ENCODE peak calls at places on chromosomes 1 and 21, in four cellular contexts. One of them, this sample, is unnamed.

GRCh38 chr1:36913523-36914060 is 120.7 kb downstream of the GRIK3 start:
- DNase-seq in A172: no peak
- DNase-seq in body of pancreas: no peak
- DNase-seq in NCI-H1105: peak; percentile 9
- DNase-seq in this sample: no peak

GRCh38 chr1:115495603-115496002 is 146.2 kb upstream of the VANGL1 start:
- DNase-seq in A172: peak; percentile 75
- DNase-seq in body of pancreas: no peak
- DNase-seq in NCI-H1105: no peak
- DNase-seq in this sample: no peak

GRCh38 chr21:35349378-35350080 is 300.4 kb upstream of the RUNX1 start:
- DNase-seq in A172: no peak
- DNase-seq in body of pancreas: no peak
- DNase-seq in NCI-H1105: no peak
- DNase-seq in this sample: peak; percentile 15

GRCh38 chr1:185159966-185160365 is 3.0 kb downstream of the SWT1 start:
- DNase-seq in A172: peak; percentile 8
- DNase-seq in body of pancreas: no peak
- DNase-seq in NCI-H1105: no peak
- DNase-seq in this sample: no peak

GRCh38 chr1:162682013-162682419 is 49.8 kb downstream of the DDR2 start:
- DNase-seq in A172: no peak
- DNase-seq in body of pancreas: peak; percentile 24
- DNase-seq in NCI-H1105: no peak
- DNase-seq in this sample: no peak

GRCh38 chr1:11528636-11529121 is 49.7 kb downstream of the DISP3 start:
- DNase-seq in A172: no peak
- DNase-seq in body of pancreas: no peak
- DNase-seq in NCI-H1105: no peak
- DNase-seq in this sample: no peak

GRCh38 chr21:32921632-32922230 is 104.0 kb upstream of the OLIG2 start:
- DNase-seq in A172: no peak
- DNase-seq in body of pancreas: peak; percentile 31
- DNase-seq in NCI-H1105: no peak
- DNase-seq in this sample: no peak

GRCh38 chr21:35102488-35103407 is 53.6 kb upstream of the RUNX1 start:
- DNase-seq in A172: no peak
- DNase-seq in body of pancreas: no peak
- DNase-seq in NCI-H1105: no peak
- DNase-seq in this sample: no peak

GRCh38 chr1:246291141-246291540 is 215.9 kb downstream of the SMYD3 start:
- DNase-seq in A172: no peak
- DNase-seq in body of pancreas: no peak
- DNase-seq in NCI-H1105: peak; percentile 45
- DNase-seq in this sample: no peak

GRCh38 chr1:101388904-101389546 is 152.2 kb downstream of the S1PR1 start:
- DNase-seq in A172: peak; percentile 27
- DNase-seq in body of pancreas: no peak
- DNase-seq in NCI-H1105: no peak
- DNase-seq in this sample: no peak

GRCh38 chr1:199170711-199171110 is 531.9 kb downstream of the PTPRC start:
- DNase-seq in A172: no peak
- DNase-seq in body of pancreas: no peak
- DNase-seq in NCI-H1105: no peak
- DNase-seq in this sample: no peak

GRCh38 chr1:172105230-172105629 is 263.9 kb downstream of the DNM3 start:
- DNase-seq in A172: no peak
- DNase-seq in body of pancreas: no peak
- DNase-seq in NCI-H1105: no peak
- DNase-seq in this sample: no peak

GRCh38 chr1:8477199-8477982 is 159.5 kb downstream of the SLC45A1 start:
- DNase-seq in A172: no peak
- DNase-seq in body of pancreas: no peak
- DNase-seq in NCI-H1105: no peak
- DNase-seq in this sample: no peak

GRCh38 chr1:222124602-222125001 is 382.7 kb upstream of the DUSP10 start:
- DNase-seq in A172: no peak
- DNase-seq in body of pancreas: no peak
- DNase-seq in NCI-H1105: no peak
- DNase-seq in this sample: no peak

GRCh38 chr1:23528245-23528978 is 2.6 kb downstream of the E2F2 start:
- DNase-seq in A172: peak; percentile 79
- DNase-seq in body of pancreas: peak; percentile 86
- DNase-seq in NCI-H1105: peak; percentile 88
- DNase-seq in this sample: peak; percentile 71

GRCh38 chr1:63704443-63704842 is 69.4 kb upstream of the ROR1 start:
- DNase-seq in A172: peak; percentile 38
- DNase-seq in body of pancreas: peak; percentile 62
- DNase-seq in NCI-H1105: no peak
- DNase-seq in this sample: no peak

GRCh38 chr1:102861247-102861646 is 247.1 kb downstream of the COL11A1 start:
- DNase-seq in A172: no peak
- DNase-seq in body of pancreas: no peak
- DNase-seq in NCI-H1105: no peak
- DNase-seq in this sample: no peak

GRCh38 chr1:56411484-56412180 is 167.7 kb downstream of the PLPP3 start:
- DNase-seq in A172: no peak
- DNase-seq in body of pancreas: peak; percentile 77
- DNase-seq in NCI-H1105: no peak
- DNase-seq in this sample: no peak

GRCh38 chr1:33738536-33738935 is 125.3 kb upstream of the HMGB4 start:
- DNase-seq in A172: no peak
- DNase-seq in body of pancreas: no peak
- DNase-seq in NCI-H1105: no peak
- DNase-seq in this sample: no peak

GRCh38 chr21:32371913-32372314 is 20.9 kb downstream of the URB1 start:
- DNase-seq in A172: peak; percentile 53
- DNase-seq in body of pancreas: no peak
- DNase-seq in NCI-H1105: peak; percentile 54
- DNase-seq in this sample: peak; percentile 86

GRCh38 chr1:46410156-46411009 is 16.3 kb downstream of the FAAH start:
- DNase-seq in A172: no peak
- DNase-seq in body of pancreas: no peak
- DNase-seq in NCI-H1105: no peak
- DNase-seq in this sample: no peak

GRCh38 chr1:152515454-152515823 is 1.2 kb downstream of the CRCT1 start:
- DNase-seq in A172: no peak
- DNase-seq in body of pancreas: peak; percentile 16
- DNase-seq in NCI-H1105: no peak
- DNase-seq in this sample: no peak

GRCh38 chr1:204602871-204603542 is 82.5 kb downstream of the LRRN2 start:
- DNase-seq in A172: no peak
- DNase-seq in body of pancreas: no peak
- DNase-seq in NCI-H1105: no peak
- DNase-seq in this sample: no peak

GRCh38 chr1:15020943-15021745 is 132.4 kb upstream of the TMEM51 start:
- DNase-seq in A172: no peak
- DNase-seq in body of pancreas: no peak
- DNase-seq in NCI-H1105: no peak
- DNase-seq in this sample: no peak

GRCh38 chr1:198529414-198529813 is 11.1 kb downstream of the ATP6V1G3 start:
- DNase-seq in A172: peak; percentile 62
- DNase-seq in body of pancreas: no peak
- DNase-seq in NCI-H1105: peak; percentile 42
- DNase-seq in this sample: no peak

GRCh38 chr1:5990913-5991783 is 1.1 kb downstream of the NPHP4 start:
- DNase-seq in A172: no peak
- DNase-seq in body of pancreas: peak; percentile 53
- DNase-seq in NCI-H1105: no peak
- DNase-seq in this sample: no peak

GRCh38 chr21:39014751-39015150 is 168.5 kb downstream of the PSMG1 start:
- DNase-seq in A172: peak; percentile 97
- DNase-seq in body of pancreas: no peak
- DNase-seq in NCI-H1105: no peak
- DNase-seq in this sample: no peak